ENCODE peak calls at places on chromosomes 1 and 21, in nine cellular contexts. G, B, R, V, W, J, U, Z and N are unnamed samples.

GRCh38 chr1:155327981-155328380 is 7.3 kb downstream of the RUSC1 start:
- DNase-seq in G (no peak), B (no peak), R (no peak), V (no peak), W (no peak), J (no peak), U (no peak), Z (no peak), N (no peak)

GRCh38 chr1:25567710-25568089 is 24.3 kb downstream of the LDLRAP1 start:
- DNase-seq in G (no peak), B (no peak), R (no peak), V (no peak), W (no peak), J (peak; percentile 64), U (no peak), Z (no peak), N (no peak)

GRCh38 chr1:235697517-235697916 is 47.9 kb upstream of the GNG4 start:
- DNase-seq in G (no peak), B (no peak), R (no peak), V (no peak), W (no peak), J (no peak), U (no peak), Z (no peak), N (no peak)

GRCh38 chr1:175864625-175865024 is 121.2 kb upstream of the TNR start:
- DNase-seq in G (no peak), B (no peak), R (no peak), V (no peak), W (no peak), J (no peak), U (no peak), Z (peak; percentile 33), N (no peak)

GRCh38 chr1:4587721-4588120 is 66.7 kb upstream of the AJAP1 start:
- DNase-seq in G (no peak), B (no peak), R (peak; percentile 90), V (no peak), W (no peak), J (no peak), U (no peak), Z (no peak), N (no peak)

GRCh38 chr1:228087771-228088251 is 5.3 kb downstream of the ARF1 start:
- DNase-seq in G (no peak), B (peak; percentile 70), R (no peak), V (peak; percentile 77), W (no peak), J (peak; percentile 92), U (no peak), Z (no peak), N (no peak)

GRCh38 chr1:174953657-174954435 is 45.9 kb upstream of the CACYBP start:
- DNase-seq in G (no peak), B (no peak), R (no peak), V (no peak), W (no peak), J (no peak), U (no peak), Z (peak; percentile 46), N (no peak)

GRCh38 chr1:167446946-167447345 is 71.4 kb downstream of the CD247 start:
- DNase-seq in G (no peak), B (no peak), R (no peak), V (no peak), W (no peak), J (no peak), U (no peak), Z (no peak), N (no peak)

GRCh38 chr1:228156941-228157351 is 7.2 kb downstream of the GJC2 start:
- DNase-seq in G (no peak), B (no peak), R (no peak), V (no peak), W (no peak), J (no peak), U (no peak), Z (no peak), N (no peak)

GRCh38 chr1:41898191-41898713 is 20.5 kb downstream of the HIVEP3 start:
- DNase-seq in G (no peak), B (peak; percentile 70), R (peak; percentile 20), V (peak; percentile 59), W (no peak), J (peak; percentile 61), U (no peak), Z (no peak), N (no peak)

GRCh38 chr1:219387211-219387610 is 213.5 kb downstream of the LYPLAL1 start:
- DNase-seq in G (no peak), B (no peak), R (no peak), V (no peak), W (no peak), J (no peak), U (no peak), Z (no peak), N (no peak)

GRCh38 chr1:107943694-107944093 is 21.3 kb downstream of the VAV3 start:
- DNase-seq in G (no peak), B (no peak), R (no peak), V (no peak), W (no peak), J (no peak), U (no peak), Z (no peak), N (no peak)

GRCh38 chr21:35002879-35003722 is 46.0 kb downstream of the RUNX1 start:
- DNase-seq in G (no peak), B (peak; percentile 67), R (no peak), V (peak; percentile 41), W (no peak), J (peak; percentile 88), U (no peak), Z (no peak), N (peak; percentile 19)

GRCh38 chr1:177517556-177517955 is 346.8 kb downstream of the BRINP2 start:
- DNase-seq in G (no peak), B (peak; percentile 4), R (no peak), V (peak; percentile 96), W (no peak), J (peak; percentile 70), U (no peak), Z (no peak), N (no peak)

DNA sequence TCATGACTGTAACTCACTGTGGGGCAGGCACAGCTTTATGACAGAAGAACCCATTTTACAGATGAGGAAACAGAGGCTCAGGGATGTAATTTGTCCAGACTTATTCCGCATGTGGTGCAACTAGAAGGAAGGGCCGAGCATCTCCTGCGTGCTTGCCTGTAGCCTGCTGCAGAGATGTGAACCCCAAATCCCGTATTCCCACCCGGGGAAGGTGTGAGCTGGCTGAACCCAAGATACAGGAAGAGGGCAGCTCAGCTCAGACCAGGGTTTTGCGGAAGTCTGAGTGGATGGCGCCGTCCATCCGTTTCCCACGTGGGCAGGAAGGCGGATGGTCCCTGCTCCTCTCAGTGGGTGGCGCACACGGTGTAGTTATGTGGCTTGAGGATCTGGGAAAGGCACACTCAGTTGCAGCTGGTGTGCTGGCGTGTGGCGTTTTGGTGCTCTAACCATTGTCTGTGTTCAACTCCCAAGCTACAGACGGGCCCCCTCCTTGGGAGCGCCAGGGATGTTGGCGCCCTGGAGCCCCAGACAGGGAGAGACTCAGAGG is 1.2 kb downstream of the CROCC start:
- DNase-seq in G (no peak), B (no peak), R (no peak), V (no peak), W (no peak), J (no peak), U (no peak), Z (peak; percentile 46), N (no peak)
- H3K4me3 ChIP-seq in G (no peak overlapping the region), B (no peak overlapping the region), R (no peak overlapping the region), V (no peak overlapping the region), W (no peak overlapping the region), J (no peak overlapping the region), U (no peak overlapping the region), Z (peak overlapping the region; percentile 70), N (no peak overlapping the region)

DNA sequence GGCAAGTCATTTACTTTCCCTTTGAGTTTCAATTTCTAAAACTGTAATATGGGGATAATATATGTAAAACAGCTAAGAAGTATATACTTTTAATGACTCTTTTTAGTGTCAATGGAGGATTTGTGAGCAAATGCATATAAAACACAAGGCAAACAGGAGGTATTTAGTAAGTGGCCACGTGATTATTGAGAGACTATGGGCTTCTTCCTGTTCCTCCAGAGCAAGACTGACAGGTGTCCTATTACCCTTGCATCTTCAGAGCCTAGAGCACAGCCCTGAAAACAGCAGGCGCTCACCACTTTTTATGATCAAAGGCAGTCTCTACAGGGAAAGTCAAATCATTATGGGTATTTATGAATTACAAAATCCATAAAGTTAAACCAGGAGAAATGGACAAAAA is 941 bp upstream of the ROR1 start:
- DNase-seq in G (no peak), B (no peak), R (no peak), V (no peak), W (no peak), J (no peak), U (no peak), Z (peak; percentile 69), N (no peak)
- H3K4me3 ChIP-seq in G (no peak overlapping the region), B (no peak overlapping the region), R (no peak overlapping the region), V (no peak overlapping the region), W (no peak overlapping the region), J (no peak overlapping the region), U (no peak overlapping the region), Z (peak overlapping the region; percentile 72), N (no peak overlapping the region)

DNA sequence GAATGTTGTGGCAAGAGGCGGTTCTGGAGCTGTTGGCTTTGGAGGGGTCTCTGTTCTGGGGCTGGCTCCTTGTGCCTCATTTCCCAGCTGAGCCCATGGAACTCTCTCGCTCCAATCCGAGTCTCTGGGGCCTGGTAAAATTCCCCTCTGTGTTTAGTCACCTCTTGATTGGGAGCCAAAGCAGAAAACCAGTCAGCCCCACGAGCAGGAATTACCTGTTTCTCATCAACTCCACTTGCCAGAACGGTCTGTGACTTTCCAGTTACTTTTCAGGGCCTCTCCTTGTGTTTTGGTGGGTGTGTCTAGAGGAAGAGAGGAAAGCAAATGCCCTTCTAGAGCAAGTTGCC is 10.8 kb upstream of the S100A11 start:
- DNase-seq in G (peak; percentile 52), B (no peak), R (peak; percentile 83), V (peak; percentile 98), W (peak; percentile 89), J (peak; percentile 91), U (no peak), Z (no peak), N (no peak)
- H3K4me3 ChIP-seq in G (peak overlapping the region; percentile 46), B (peak overlapping the region; percentile 28), R (no peak overlapping the region), V (peak overlapping the region; percentile 10), W (peak overlapping the region; percentile 45), J (peak overlapping the region; percentile 64), U (peak overlapping the region; percentile 14), Z (peak overlapping the region; percentile 1), N (peak overlapping the region; percentile 47)

GRCh38 chr1:115098979-115099692 is 9.8 kb upstream of the TSPAN2 start:
- DNase-seq in G (no peak), B (peak; percentile 52), R (no peak), V (peak; percentile 70), W (no peak), J (peak; percentile 76), U (no peak), Z (peak; percentile 59), N (no peak)
- H3K4me3 ChIP-seq in G (no peak overlapping the region), B (peak overlapping the region; percentile 49), R (no peak overlapping the region), V (peak overlapping the region; percentile 17), W (no peak overlapping the region), J (peak overlapping the region; percentile 35), U (peak overlapping the region; percentile 43), Z (no peak overlapping the region), N (no peak overlapping the region)

DNA sequence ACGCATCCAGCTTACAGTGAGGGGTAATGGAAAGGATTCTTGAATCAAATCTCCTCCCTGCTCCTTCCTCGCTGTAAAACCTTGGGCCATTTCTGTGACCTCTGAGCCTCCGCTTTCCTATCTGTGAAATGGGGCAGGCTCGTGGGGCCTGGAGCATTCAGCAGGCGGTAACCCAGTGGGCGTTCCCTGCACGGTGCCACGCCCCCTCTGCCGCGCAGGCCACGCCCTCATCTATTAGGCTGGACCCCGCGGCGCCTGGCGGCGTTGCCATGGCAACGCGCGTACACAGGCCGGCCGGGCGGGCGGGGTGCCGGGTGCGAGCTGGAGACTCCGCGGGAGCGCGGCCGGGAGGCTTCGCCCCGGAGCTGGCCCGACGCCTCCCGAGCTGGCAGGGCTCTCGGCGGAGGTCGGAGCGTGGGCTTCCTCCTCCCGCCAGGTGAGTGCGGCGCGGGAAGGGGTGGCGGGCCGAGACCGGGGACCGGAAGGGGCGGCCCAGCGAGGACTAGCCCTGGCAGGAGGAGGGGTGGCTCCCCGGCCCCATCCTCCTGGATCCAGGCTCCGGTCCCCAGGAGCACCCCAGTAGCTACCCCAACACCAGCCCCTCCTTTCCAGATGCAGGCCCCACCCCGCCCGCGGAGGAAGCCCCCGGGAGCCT is at the start of gene FHAD1:
- DNase-seq in G (peak; percentile 75), B (peak; percentile 57), R (peak; percentile 77), V (no peak), W (peak; percentile 57), J (peak; percentile 55), U (no peak), Z (peak; percentile 84), N (no peak)
- H3K4me3 ChIP-seq in G (peak within 1 kb of the TSS; percentile 49), B (peak within 1 kb of the TSS; percentile 52), R (no peak within 1 kb of the TSS), V (peak within 1 kb of the TSS; percentile 38), W (peak within 1 kb of the TSS; percentile 59), J (peak within 1 kb of the TSS; percentile 21), U (no peak within 1 kb of the TSS), Z (peak within 1 kb of the TSS; percentile 79), N (peak within 1 kb of the TSS; percentile 41)